ENCODE peak calls at places on chromosomes 3 and 15, in ten cellular contexts. One of them, this sample, is unnamed.

GRCh38 chr15:34373951-34374350 is 7.0 kb upstream of the LPCAT4 start:
- DNase-seq in OCI-LY7: no peak
- DNase-seq in myocyte: no peak
- DNase-seq in iris pigment epithelial cell: no peak
- DNase-seq in T-helper 1 cell: no peak
- DNase-seq in activated CD8-positive, alpha-beta memory T cell treated with anti-CD3 and anti-CD28 coated beads for 48 hours: no peak
- DNase-seq in ELR: no peak
- DNase-seq in MV-4-11: no peak
- DNase-seq in cardiac muscle cell: no peak
- DNase-seq in HT1080: no peak
- DNase-seq in this sample: no peak

GRCh38 chr3:167989999-167990398 is 105.7 kb downstream of the GOLIM4 start:
- DNase-seq in T-helper 1 cell: no peak
- DNase-seq in ELR: no peak
- DNase-seq in OCI-LY7: no peak
- DNase-seq in activated CD8-positive, alpha-beta memory T cell treated with anti-CD3 and anti-CD28 coated beads for 48 hours: no peak
- DNase-seq in myocyte: no peak
- DNase-seq in MV-4-11: no peak
- DNase-seq in iris pigment epithelial cell: no peak
- DNase-seq in HT1080: no peak
- DNase-seq in cardiac muscle cell: no peak
- DNase-seq in this sample: no peak

GRCh38 chr3:32340639-32341365 is 50.9 kb upstream of the CMTM7 start:
- DNase-seq in activated CD8-positive, alpha-beta memory T cell treated with anti-CD3 and anti-CD28 coated beads for 48 hours: no peak
- DNase-seq in cardiac muscle cell: no peak
- DNase-seq in T-helper 1 cell: no peak
- DNase-seq in iris pigment epithelial cell: no peak
- DNase-seq in OCI-LY7: peak
- DNase-seq in HT1080: no peak
- DNase-seq in MV-4-11: no peak
- DNase-seq in myocyte: peak
- DNase-seq in ELR: peak
- DNase-seq in this sample: no peak

GRCh38 chr3:105195260-105195659 is 171.4 kb upstream of the ALCAM start:
- DNase-seq in iris pigment epithelial cell: peak
- DNase-seq in activated CD8-positive, alpha-beta memory T cell treated with anti-CD3 and anti-CD28 coated beads for 48 hours: no peak
- DNase-seq in OCI-LY7: no peak
- DNase-seq in MV-4-11: no peak
- DNase-seq in ELR: peak
- DNase-seq in HT1080: peak
- DNase-seq in T-helper 1 cell: no peak
- DNase-seq in cardiac muscle cell: no peak
- DNase-seq in myocyte: peak
- DNase-seq in this sample: no peak

GRCh38 chr3:15327941-15328340 is 4.4 kb downstream of the SH3BP5 start:
- DNase-seq in OCI-LY7: peak
- DNase-seq in MV-4-11: no peak
- DNase-seq in activated CD8-positive, alpha-beta memory T cell treated with anti-CD3 and anti-CD28 coated beads for 48 hours: no peak
- DNase-seq in T-helper 1 cell: peak
- DNase-seq in iris pigment epithelial cell: peak
- DNase-seq in HT1080: peak
- DNase-seq in myocyte: peak
- DNase-seq in ELR: no peak
- DNase-seq in cardiac muscle cell: no peak
- DNase-seq in this sample: no peak

GRCh38 chr3:14216257-14217048 is 37.8 kb downstream of the LSM3 start:
- DNase-seq in cardiac muscle cell: peak
- DNase-seq in OCI-LY7: peak
- DNase-seq in activated CD8-positive, alpha-beta memory T cell treated with anti-CD3 and anti-CD28 coated beads for 48 hours: no peak
- DNase-seq in ELR: no peak
- DNase-seq in T-helper 1 cell: peak
- DNase-seq in myocyte: no peak
- DNase-seq in iris pigment epithelial cell: peak
- DNase-seq in HT1080: peak
- DNase-seq in MV-4-11: no peak
- DNase-seq in this sample: peak

GRCh38 chr3:64300790-64301423 is 75.6 kb upstream of the PRICKLE2 start:
- DNase-seq in myocyte: peak
- DNase-seq in ELR: peak
- DNase-seq in HT1080: peak
- DNase-seq in MV-4-11: no peak
- DNase-seq in cardiac muscle cell: no peak
- DNase-seq in iris pigment epithelial cell: peak
- DNase-seq in T-helper 1 cell: no peak
- DNase-seq in OCI-LY7: no peak
- DNase-seq in activated CD8-positive, alpha-beta memory T cell treated with anti-CD3 and anti-CD28 coated beads for 48 hours: no peak
- DNase-seq in this sample: no peak

GRCh38 chr3:194136519-194137313 is 768 bp downstream of the HES1 start:
- DNase-seq in iris pigment epithelial cell: peak
- DNase-seq in cardiac muscle cell: peak
- DNase-seq in activated CD8-positive, alpha-beta memory T cell treated with anti-CD3 and anti-CD28 coated beads for 48 hours: no peak
- DNase-seq in ELR: peak
- DNase-seq in T-helper 1 cell: peak
- DNase-seq in OCI-LY7: peak
- DNase-seq in HT1080: no peak
- DNase-seq in MV-4-11: no peak
- DNase-seq in myocyte: peak
- DNase-seq in this sample: no peak

This sample was measured in GOT3.